ENCODE peak calls at places on chromosomes 7 and 10, in five cellular contexts. C is HCT116, S is K562, J is GM12878, T is HepG2. I is an unnamed sample. For H3K9me3, the result is how much of the 10 kb centered on the place peaks cover.

GRCh38 chr7:127938588-127938987 is 92.6 kb downstream of the LRRC4 start:
- DNase-seq in C (no peak), S (no peak), J (no peak), T (no peak), I (no peak)

GRCh38 chr10:5545778-5546710 is 21.3 kb downstream of the CALML3 start:
- DNase-seq in C (no peak), S (peak), J (no peak), T (no peak), I (no peak)

GRCh38 chr7:94289071-94289470 is 105.6 kb upstream of the COL1A2 start:
- DNase-seq in C (peak), S (peak), J (no peak), T (peak), I (peak)

GRCh38 chr10:111199587-111199986 is 122.8 kb downstream of the ADRA2A start:
- DNase-seq in C (no peak), S (no peak), J (no peak), T (no peak), I (no peak)

GRCh38 chr10:116247701-116248100 is 25.3 kb downstream of the GFRA1 start:
- DNase-seq in C (no peak), S (no peak), J (no peak), T (no peak), I (no peak)

GRCh38 chr7:132255898-132256297 is 320.4 kb downstream of the PLXNA4 start:
- DNase-seq in C (no peak), S (no peak), J (no peak), T (peak), I (no peak)

GRCh38 chr7:33982425-33982786 is 77.1 kb downstream of the BMPER start:
- DNase-seq in C (peak), S (no peak), J (no peak), T (no peak), I (no peak)

GRCh38 chr7:149291036-149291835 is 29.2 kb downstream of the ZNF783 start:
- DNase-seq in C (no peak), S (no peak), J (no peak), T (no peak), I (no peak)

GRCh38 chr10:77456414-77456813 is 181.2 kb downstream of the KCNMA1 start:
- DNase-seq in C (no peak), S (no peak), J (no peak), T (no peak), I (no peak)

GRCh38 chr7:77745746-77746145 is 49.5 kb downstream of the RSBN1L start:
- DNase-seq in C (no peak), S (no peak), J (no peak), T (no peak), I (no peak)

GRCh38 chr10:63708421-63708820 is 187.2 kb downstream of the REEP3 start:
- DNase-seq in C (no peak), S (no peak), J (no peak), T (no peak), I (no peak)

GRCh38 chr7:125491137-125491536 is 561.5 kb upstream of the POT1 start:
- DNase-seq in C (no peak), S (no peak), J (no peak), T (no peak), I (no peak)

GRCh38 chr10:1514641-1515040 is 222.7 kb downstream of the ADARB2 start:
- DNase-seq in C (no peak), S (no peak), J (no peak), T (no peak), I (no peak)
- H3K9me3 ChIP-seq in C (under half), S (under half), J (under half), T (under half), I (under half)

GRCh38 chr7:98134420-98134819 is 27.8 kb downstream of the LMTK2 start:
- DNase-seq in C (no peak), S (no peak), J (no peak), T (no peak), I (no peak)
- TF ChIP-seq ZNF274 in C (no peak), S (no peak), J (no peak), T (no peak), I (no peak)

GRCh38 chr7:57364933-57365710 is 84.9 kb upstream of the ZNF716 start:
- DNase-seq in C (no peak), S (no peak), J (no peak), T (no peak), I (no peak)

GRCh38 chr7:57367171-57367570 is 82.8 kb upstream of the ZNF716 start:
- DNase-seq in C (no peak), S (no peak), J (no peak), T (no peak), I (no peak)

GRCh38 chr7:57375783-57376182 is 74.2 kb upstream of the ZNF716 start:
- DNase-seq in C (no peak), S (no peak), J (no peak), T (no peak), I (no peak)

GRCh38 chr7:57370066-57370738 is 79.8 kb upstream of the ZNF716 start:
- DNase-seq in C (no peak), S (no peak), J (no peak), T (no peak), I (no peak)

DNA sequence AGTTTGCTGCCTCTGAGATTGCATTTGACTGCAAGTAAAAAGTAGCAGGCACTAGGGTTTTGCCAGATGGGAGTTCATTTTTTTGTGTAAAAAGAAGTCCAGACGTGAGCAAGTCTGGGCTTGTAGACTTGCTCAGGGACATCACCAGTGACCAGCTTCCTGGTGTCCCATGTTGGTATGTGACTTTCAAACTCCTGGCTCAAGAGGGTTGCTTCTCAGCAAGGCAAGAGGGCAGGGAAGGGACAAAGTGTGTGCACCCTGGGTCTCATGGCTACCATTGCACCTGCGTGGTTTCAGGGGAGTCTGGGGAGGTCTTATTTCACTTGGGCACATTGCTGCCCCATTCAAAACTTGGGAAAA is 79.3 kb upstream of the ZNF716 start:
- DNase-seq in C (no peak), S (no peak), J (no peak), T (no peak), I (no peak)
- H3K9me3 ChIP-seq in C (under half), S (under half), J (under half), T (half or more), I (under half)

DNA sequence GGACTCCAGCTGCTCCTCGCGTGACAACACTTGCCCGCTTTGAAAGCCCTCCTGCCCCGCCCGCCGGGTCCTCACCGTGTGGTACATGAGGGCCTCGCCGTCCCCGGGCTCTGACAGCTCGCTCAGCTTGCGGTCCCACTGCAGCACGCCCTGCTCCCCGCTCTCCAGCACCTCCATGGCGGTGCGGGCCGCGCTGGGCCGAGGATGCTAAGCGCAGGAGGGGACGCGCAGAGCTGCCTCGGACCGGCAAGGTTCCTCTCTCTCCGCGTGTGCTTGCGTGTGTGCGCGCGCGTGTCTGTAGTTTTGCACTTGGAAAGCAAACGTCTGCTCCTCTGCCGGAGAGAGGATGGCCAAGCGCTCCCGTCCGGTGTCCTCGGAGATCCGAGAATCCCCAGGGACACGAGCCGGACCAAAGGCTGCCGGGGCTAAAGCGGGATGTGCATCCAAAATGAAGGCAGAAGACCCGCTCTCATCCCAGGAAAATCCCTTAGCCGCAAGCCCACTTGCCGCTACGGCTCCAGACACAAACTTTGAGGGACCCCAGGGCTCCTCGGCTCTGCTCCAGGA is at the start of gene CREB3L2:
- DNase-seq in C (no peak), S (peak), J (no peak), T (peak), I (no peak)
- TF ChIP-seq ZNF274 in C (no peak), S (no peak), J (no peak), T (peak), I (no peak)

GRCh38 chr7:64528770-64529169 is 34.1 kb downstream of the ZNF680 start:
- DNase-seq in C (no peak), S (no peak), J (no peak), T (no peak), I (no peak)
- H3K9me3 ChIP-seq in C (under half), S (under half), J (under half), T (under half), I (half or more)

DNA sequence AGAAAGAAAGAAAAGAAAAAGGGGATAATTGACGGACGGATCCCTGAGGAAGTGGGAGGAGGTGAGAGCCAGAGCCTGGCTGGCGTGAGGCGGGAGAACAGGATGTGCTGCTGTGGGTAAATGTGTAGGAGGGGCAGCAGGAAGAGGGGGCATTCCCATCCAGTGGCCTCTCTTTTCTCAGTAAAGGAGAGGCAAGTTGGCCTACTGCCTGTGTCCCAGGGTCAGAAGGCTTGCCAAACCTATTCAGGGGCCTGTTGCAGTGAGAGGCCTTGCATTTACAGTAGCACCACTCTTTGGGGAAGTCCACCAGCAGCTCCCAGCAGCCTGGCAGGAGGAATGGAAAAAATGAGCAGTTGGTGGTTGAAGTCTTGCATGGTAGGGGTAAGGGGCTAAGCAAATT is 26.6 kb upstream of the ASCC1 start:
- DNase-seq in C (no peak), S (no peak), J (no peak), T (no peak), I (no peak)
- TF ChIP-seq ZNF274 in C (no peak), S (no peak), J (no peak), T (no peak), I (no peak)

GRCh38 chr7:157603005-157603404 is 266.2 kb downstream of the DNAJB6 start:
- DNase-seq in C (no peak), S (no peak), J (no peak), T (no peak), I (no peak)
- H3K9me3 ChIP-seq in C (under half), S (under half), J (under half), T (under half), I (under half)

DNA sequence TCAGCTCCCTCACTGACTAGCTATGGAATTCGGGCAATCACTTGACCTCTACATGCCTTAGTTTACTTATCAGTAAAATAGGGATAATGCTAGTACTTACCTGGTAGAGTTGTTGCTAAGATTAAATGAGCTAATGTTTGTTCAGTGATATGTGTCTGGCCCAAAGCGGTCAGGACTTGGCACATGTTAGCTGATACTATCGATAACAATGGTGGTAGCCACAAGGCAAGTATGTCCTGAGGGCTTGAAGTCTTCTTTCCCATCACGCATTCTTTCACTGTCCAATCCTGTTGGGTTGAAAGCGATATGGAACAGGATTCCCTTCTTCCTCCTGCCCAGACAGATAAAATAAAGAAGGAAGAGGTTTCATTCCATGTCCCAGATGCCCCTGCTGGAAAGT is 25.5 kb upstream of the MXI1 start:
- DNase-seq in C (no peak), S (no peak), J (no peak), T (no peak), I (no peak)
- TF ChIP-seq ZNF274 in C (no peak), S (no peak), J (no peak), T (no peak), I (no peak)

I was measured in NT2/D1.